ENCODE peak calls at places on chromosome 18, in five cellular contexts. V, O, E, N and D are unnamed samples.

GRCh38 chr18:12246849-12247808 is 7.0 kb upstream of the CIDEA start:
- DNase-seq in V (no peak), O (no peak), E (no peak), N (peak; percentile 82), D (no peak)

GRCh38 chr18:37317486-37317885 is 248.1 kb downstream of the CELF4 start:
- DNase-seq in V (no peak), O (no peak), E (no peak), N (no peak), D (no peak)

GRCh38 chr18:22872894-22873537 is 60.1 kb upstream of the RBBP8 start:
- DNase-seq in V (no peak), O (no peak), E (no peak), N (no peak), D (no peak)

GRCh38 chr18:48034651-48035555 is 104.4 kb upstream of the SMAD2 start:
- DNase-seq in V (no peak), O (no peak), E (no peak), N (no peak), D (no peak)

GRCh38 chr18:45998244-45998643 is 31.1 kb upstream of the EPG5 start:
- DNase-seq in V (no peak), O (no peak), E (no peak), N (no peak), D (no peak)

GRCh38 chr18:12960395-12960794 is 12.6 kb downstream of the SEH1L start:
- DNase-seq in V (no peak), O (no peak), E (no peak), N (no peak), D (no peak)

GRCh38 chr18:11323359-11323819 is 174.0 kb upstream of the PIEZO2 start:
- DNase-seq in V (peak; percentile 29), O (no peak), E (no peak), N (no peak), D (peak; percentile 87)

GRCh38 chr18:70132999-70133398 is 72.5 kb downstream of the RTTN start:
- DNase-seq in V (peak; percentile 76), O (no peak), E (no peak), N (no peak), D (peak; percentile 90)

GRCh38 chr18:48192542-48192941 is 216.6 kb downstream of the ZBTB7C start:
- DNase-seq in V (no peak), O (no peak), E (no peak), N (no peak), D (no peak)

GRCh38 chr18:48902023-48902855 is 48.5 kb downstream of the SMAD7 start:
- DNase-seq in V (peak; percentile 78), O (no peak), E (no peak), N (no peak), D (peak; percentile 84)

GRCh38 chr18:3511980-3512379 is 62.0 kb downstream of the TGIF1 start:
- DNase-seq in V (peak; percentile 74), O (no peak), E (no peak), N (no peak), D (peak; percentile 78)

GRCh38 chr18:79531926-79532689 is 136.4 kb downstream of the NFATC1 start:
- DNase-seq in V (no peak), O (no peak), E (no peak), N (no peak), D (no peak)

GRCh38 chr18:51162617-51163016 is 34.9 kb downstream of the MEX3C start:
- DNase-seq in V (no peak), O (no peak), E (no peak), N (no peak), D (no peak)

GRCh38 chr18:23883277-23883790 is 131.2 kb upstream of the TTC39C start:
- DNase-seq in V (no peak), O (no peak), E (no peak), N (no peak), D (no peak)

GRCh38 chr18:69787825-69788547 is 159.7 kb downstream of the CD226 start:
- DNase-seq in V (no peak), O (no peak), E (no peak), N (no peak), D (peak; percentile 45)

GRCh38 chr18:59802031-59802430 is 97.8 kb upstream of the PMAIP1 start:
- DNase-seq in V (no peak), O (no peak), E (no peak), N (no peak), D (no peak)

GRCh38 chr18:79353238-79353637 is 42.5 kb upstream of the NFATC1 start:
- DNase-seq in V (no peak), O (no peak), E (no peak), N (peak; percentile 53), D (no peak)

GRCh38 chr18:47754311-47755101 is 176.0 kb downstream of the SMAD2 start:
- DNase-seq in V (no peak), O (peak; percentile 73), E (peak; percentile 31), N (peak; percentile 83), D (no peak)

GRCh38 chr18:79879566-79879965 is 71.9 kb downstream of the SLC66A2 start:
- DNase-seq in V (no peak), O (no peak), E (no peak), N (no peak), D (no peak)

GRCh38 chr18:47756364-47757016 is 174.0 kb downstream of the SMAD2 start:
- DNase-seq in V (peak; percentile 29), O (peak; percentile 72), E (peak; percentile 31), N (peak; percentile 83), D (peak; percentile 30)

GRCh38 chr18:49854681-49855080 is 41.3 kb upstream of the ACAA2 start:
- DNase-seq in V (no peak), O (no peak), E (no peak), N (no peak), D (no peak)

GRCh38 chr18:29271496-29271895 is 1094.6 kb upstream of the CDH2 start:
- DNase-seq in V (no peak), O (no peak), E (no peak), N (no peak), D (peak; percentile 72)

GRCh38 chr18:58727776-58728500 is 56.7 kb downstream of the MALT1 start:
- DNase-seq in V (peak; percentile 2), O (no peak), E (no peak), N (no peak), D (peak; percentile 3)

GRCh38 chr18:58611471-58612131 is 17.3 kb downstream of the ALPK2 start:
- DNase-seq in V (no peak), O (no peak), E (no peak), N (peak; percentile 92), D (peak; percentile 43)

GRCh38 chr18:76674596-76674995 is 147.8 kb upstream of the ZNF236 start:
- DNase-seq in V (no peak), O (no peak), E (no peak), N (no peak), D (no peak)

GRCh38 chr18:63422862-63423304 is 607 bp upstream of the VPS4B start:
- DNase-seq in V (no peak), O (no peak), E (no peak), N (no peak), D (no peak)

GRCh38 chr18:48792141-48792540 is 158.6 kb downstream of the SMAD7 start:
- DNase-seq in V (no peak), O (no peak), E (no peak), N (no peak), D (no peak)

GRCh38 chr18:67771271-67771670 is 254.8 kb upstream of the DSEL start:
- DNase-seq in V (no peak), O (no peak), E (no peak), N (no peak), D (peak; percentile 30)

GRCh38 chr18:76983613-76984051 is 149.0 kb downstream of the MBP start:
- DNase-seq in V (no peak), O (no peak), E (no peak), N (no peak), D (no peak)

GRCh38 chr18:55658598-55658997 is 70.6 kb upstream of the TCF4 start:
- DNase-seq in V (no peak), O (no peak), E (no peak), N (no peak), D (no peak)

GRCh38 chr18:50814387-50814786 is 5.4 kb downstream of the MRO start:
- DNase-seq in V (no peak), O (no peak), E (no peak), N (no peak), D (no peak)

GRCh38 chr18:61765097-61765496 is 127.7 kb downstream of the RNF152 start:
- DNase-seq in V (no peak), O (no peak), E (no peak), N (peak; percentile 28), D (peak; percentile 34)